ENCODE peak calls at places on chromosomes 16 and 17, in ten cellular contexts. F, D, W, Q, N, H, J, B, Z and G are unnamed samples.

GRCh38 chr16:9099131-9099625 is 7.7 kb downstream of the HAPSTR1 start:
- DNase-seq in H (no peak), Q (peak; percentile 43), J (peak; percentile 54), Z (no peak), N (no peak), W (peak; percentile 82), F (no peak), D (no peak), B (no peak), G (no peak)

GRCh38 chr17:57486978-57487377 is 230.7 kb downstream of the MSI2 start:
- DNase-seq in J (no peak), Q (peak; percentile 33), Z (no peak), W (no peak), H (no peak), N (no peak), B (no peak), D (no peak), F (no peak), G (no peak)

GRCh38 chr16:89909777-89910716 is 8.6 kb upstream of the MC1R start:
- DNase-seq in Z (peak; percentile 85), D (peak; percentile 63), F (no peak), W (peak; percentile 93), J (peak; percentile 81), N (peak; percentile 82), B (peak; percentile 39), H (peak; percentile 71), Q (peak; percentile 56), G (peak; percentile 97)

GRCh38 chr17:3004925-3005324 is 58.5 kb downstream of the OR1D5 start:
- DNase-seq in B (no peak), N (peak; percentile 78), J (no peak), D (no peak), H (no peak), Q (no peak), Z (no peak), W (no peak), F (no peak), G (no peak)

GRCh38 chr17:18965530-18966236 is 13.7 kb downstream of the SLC5A10 start:
- DNase-seq in B (no peak), W (no peak), F (no peak), Q (no peak), J (no peak), D (no peak), Z (no peak), N (no peak), H (no peak), G (no peak)

GRCh38 chr17:75764711-75765421 is at the start of gene GALK1:
- DNase-seq in D (peak; percentile 68), W (peak; percentile 92), Q (peak; percentile 76), F (no peak), N (peak; percentile 90), J (peak; percentile 90), Z (peak; percentile 83), H (peak; percentile 71), B (peak; percentile 66), G (peak; percentile 76)

GRCh38 chr16:54116126-54116525 is 170.5 kb downstream of the IRX3 start:
- DNase-seq in H (no peak), B (no peak), J (no peak), F (no peak), D (no peak), N (no peak), Q (no peak), W (no peak), Z (no peak), G (no peak)

GRCh38 chr17:79002796-79003593 is 6.6 kb downstream of the CANT1 start:
- DNase-seq in J (no peak), N (peak; percentile 60), H (no peak), F (no peak), B (no peak), Q (no peak), W (no peak), Z (no peak), D (no peak), G (no peak)

GRCh38 chr16:4982056-4982867 is 24.1 kb downstream of the SEC14L5 start:
- DNase-seq in B (no peak), H (no peak), F (no peak), D (no peak), W (no peak), Z (peak; percentile 26), J (no peak), N (no peak), Q (no peak), G (no peak)

GRCh38 chr17:32519769-32520701 is 33.2 kb downstream of the CDK5R1 start:
- DNase-seq in Q (no peak), F (no peak), H (peak; percentile 46), N (peak; percentile 61), J (peak; percentile 19), Z (peak; percentile 35), W (peak; percentile 58), D (peak; percentile 49), B (no peak), G (no peak)

DNA sequence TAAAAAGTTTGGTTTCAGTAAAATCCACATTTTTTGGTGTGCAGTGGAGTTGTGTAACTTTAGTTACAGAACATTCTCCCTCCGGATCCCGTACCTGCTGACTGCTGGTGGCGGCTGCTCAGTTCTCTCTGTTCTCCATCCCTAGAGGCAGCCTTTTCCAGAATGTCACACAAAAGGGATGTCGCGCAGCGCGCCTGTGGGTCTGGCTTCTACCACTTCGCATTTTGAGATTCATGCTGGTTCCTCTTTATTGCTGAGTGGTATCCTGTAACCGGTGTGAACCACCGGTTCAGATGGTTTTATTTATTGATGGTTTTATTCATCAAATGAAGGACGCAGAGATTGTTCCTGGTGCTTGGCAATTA is 975 bp upstream of the CEP131 start:
- DNase-seq in J (peak; percentile 2), H (no peak), W (no peak), Z (no peak), F (no peak), D (no peak), N (no peak), Q (no peak), B (no peak), G (no peak)
- H3K4me3 ChIP-seq in J (peak overlapping the region; percentile 81), H (peak overlapping the region; percentile 52), W (peak overlapping the region; percentile 70), Z (peak overlapping the region; percentile 49), F (peak overlapping the region; percentile 87), D (peak overlapping the region; percentile 41), N (peak overlapping the region; percentile 64), Q (peak overlapping the region; percentile 49), B (no peak overlapping the region), G (no peak overlapping the region)

GRCh38 chr16:50411034-50411433 is 42.2 kb upstream of the BRD7 start:
- DNase-seq in B (no peak), Z (no peak), N (no peak), H (no peak), F (no peak), J (no peak), Q (no peak), W (no peak), D (no peak), G (no peak)

GRCh38 chr16:50416388-50416787 is 47.6 kb upstream of the BRD7 start:
- DNase-seq in H (no peak), J (no peak), D (no peak), B (no peak), Z (no peak), N (no peak), F (no peak), W (peak; percentile 7), Q (no peak), G (no peak)

GRCh38 chr16:50419116-50419515 is 50.3 kb upstream of the BRD7 start:
- DNase-seq in Q (no peak), H (no peak), J (no peak), N (no peak), F (no peak), D (no peak), W (no peak), B (no peak), Z (no peak), G (no peak)

GRCh38 chr16:50414152-50414551 is 45.4 kb upstream of the BRD7 start:
- DNase-seq in Z (no peak), B (no peak), F (no peak), H (no peak), D (no peak), N (no peak), J (no peak), W (no peak), Q (no peak), G (no peak)
- H3K9me3 ChIP-seq in Z (peaks cover 2% of the 10 kb centered on the region), B (peaks cover 31% of the 10 kb centered on the region), F (peaks cover 20% of the 10 kb centered on the region), H (no peaks in the 10 kb centered on the region), D (peaks cover 8% of the 10 kb centered on the region), N (peaks cover 14% of the 10 kb centered on the region), J (peaks cover 40% of the 10 kb centered on the region), W (peaks cover 3% of the 10 kb centered on the region), Q (peaks cover 9% of the 10 kb centered on the region), G (peaks cover 2% of the 10 kb centered on the region)

GRCh38 chr17:17810374-17811248 is 26.2 kb downstream of the SREBF1 start:
- DNase-seq in W (peak; percentile 54), Q (no peak), B (no peak), J (no peak), F (no peak), Z (peak; percentile 62), D (no peak), H (no peak), N (no peak), G (no peak)
- H3K4me3 ChIP-seq in W (peak overlapping the region; percentile 35), Q (no peak overlapping the region), B (no peak overlapping the region), J (peak overlapping the region; percentile 65), F (peak overlapping the region; percentile 67), Z (peak overlapping the region; percentile 14), D (no peak overlapping the region), H (no peak overlapping the region), N (peak overlapping the region; percentile 41), G (no peak overlapping the region)

GRCh38 chr16:72419638-72420037 is 247.7 kb upstream of the PMFBP1 start:
- DNase-seq in J (no peak), F (no peak), N (no peak), Z (no peak), D (no peak), W (no peak), Q (no peak), B (no peak), H (no peak), G (no peak)

GRCh38 chr16:72424776-72425175 is 252.8 kb upstream of the PMFBP1 start:
- DNase-seq in Z (no peak), B (no peak), F (no peak), Q (no peak), H (no peak), N (no peak), J (no peak), D (no peak), W (no peak), G (no peak)

GRCh38 chr16:72425571-72426341 is 253.8 kb upstream of the PMFBP1 start:
- DNase-seq in D (no peak), Q (no peak), H (no peak), F (no peak), B (no peak), J (no peak), Z (no peak), W (no peak), N (no peak), G (no peak)

GRCh38 chr16:72426416-72426815 is 254.5 kb upstream of the PMFBP1 start:
- DNase-seq in D (no peak), W (no peak), F (no peak), H (no peak), B (no peak), Z (no peak), Q (no peak), N (no peak), J (no peak), G (no peak)

DNA sequence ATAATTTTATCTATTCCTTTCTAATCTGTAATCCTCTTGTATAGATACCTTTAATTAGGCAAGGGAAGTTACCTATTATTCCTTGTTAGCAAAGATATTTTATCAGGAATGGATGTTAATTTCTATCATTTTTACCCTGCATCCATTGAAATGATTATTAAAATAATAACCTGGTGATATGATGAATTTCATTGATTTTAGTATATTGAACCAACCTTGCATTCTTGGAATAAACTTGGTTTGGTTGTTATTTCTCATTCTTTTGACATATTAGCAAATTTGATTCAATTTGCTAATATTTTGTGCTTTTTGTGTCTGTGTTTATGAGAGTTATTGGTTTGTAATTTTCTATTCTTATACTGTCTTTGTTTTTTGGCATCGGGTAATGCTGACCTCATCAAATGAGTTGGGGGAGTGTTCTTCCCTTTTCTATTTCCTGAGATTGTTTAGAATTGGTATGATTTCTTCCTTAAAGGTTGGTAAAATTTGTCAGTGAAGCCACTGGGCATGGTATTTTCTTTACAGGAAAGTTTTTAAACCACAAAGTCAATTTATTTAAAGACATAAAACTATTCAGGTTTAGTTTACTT is 250.4 kb upstream of the PMFBP1 start:
- DNase-seq in Q (no peak), H (no peak), N (no peak), Z (no peak), F (no peak), D (no peak), B (no peak), W (peak; percentile 4), J (no peak), G (no peak)
- H3K9me3 ChIP-seq in Q (peaks cover 5% of the 10 kb centered on the region), H (no peaks in the 10 kb centered on the region), N (no peaks in the 10 kb centered on the region), Z (no peaks in the 10 kb centered on the region), F (peaks cover 8% of the 10 kb centered on the region), D (no peaks in the 10 kb centered on the region), B (no peaks in the 10 kb centered on the region), W (peaks cover 8% of the 10 kb centered on the region), J (peaks cover 49% of the 10 kb centered on the region), G (peaks cover 7% of the 10 kb centered on the region)